ENCODE peak calls at places on chromosome 22, in nine cellular contexts. K is psoas muscle, A is coronary artery, G is RWPE1, X is glutamatergic neuron, J is nephron progenitor cell, L is fibroblast of lung, D is chondrocyte, E is BJ. V is an unnamed sample.

GRCh38 chr22:48710410-48710809 is 1117.3 kb downstream of the BRD1 start:
- DNase-seq in A (no peak), J (no peak), G (no peak), D (peak), L (no peak), E (no peak), X (no peak), K (no peak), V (no peak)

GRCh38 chr22:26057731-26058130 is 111.5 kb upstream of the SEZ6L start:
- DNase-seq in J (no peak), K (no peak), E (no peak), L (no peak), X (no peak), D (no peak), A (no peak), G (no peak), V (no peak)

GRCh38 chr22:46070215-46070721 is 80.1 kb upstream of the PPARA start:
- DNase-seq in L (no peak), J (peak), X (no peak), A (no peak), E (no peak), G (no peak), K (peak), D (peak), V (no peak)

GRCh38 chr22:45718391-45718790 is 46.8 kb downstream of the ATXN10 start:
- DNase-seq in G (no peak), J (no peak), D (no peak), X (no peak), K (no peak), L (peak), A (no peak), E (no peak), V (no peak)

GRCh38 chr22:26610983-26611382 is 6.8 kb downstream of the CRYBB1 start:
- DNase-seq in X (no peak), G (no peak), A (no peak), K (no peak), D (no peak), J (no peak), L (peak), E (no peak), V (no peak)

GRCh38 chr22:26168199-26168915 is 905 bp upstream of the SEZ6L start:
- DNase-seq in A (no peak), L (no peak), E (no peak), X (peak), D (no peak), J (peak), G (no peak), K (no peak), V (no peak)

GRCh38 chr22:36606114-36606513 is 77.1 kb upstream of the EIF3D start:
- DNase-seq in J (no peak), X (no peak), D (no peak), A (no peak), E (no peak), L (no peak), G (no peak), K (no peak), V (no peak)

GRCh38 chr22:27952091-27952490 is 33.0 kb upstream of the PITPNB start:
- DNase-seq in D (no peak), X (no peak), L (peak), A (no peak), E (no peak), K (no peak), G (no peak), J (no peak), V (no peak)

DNA sequence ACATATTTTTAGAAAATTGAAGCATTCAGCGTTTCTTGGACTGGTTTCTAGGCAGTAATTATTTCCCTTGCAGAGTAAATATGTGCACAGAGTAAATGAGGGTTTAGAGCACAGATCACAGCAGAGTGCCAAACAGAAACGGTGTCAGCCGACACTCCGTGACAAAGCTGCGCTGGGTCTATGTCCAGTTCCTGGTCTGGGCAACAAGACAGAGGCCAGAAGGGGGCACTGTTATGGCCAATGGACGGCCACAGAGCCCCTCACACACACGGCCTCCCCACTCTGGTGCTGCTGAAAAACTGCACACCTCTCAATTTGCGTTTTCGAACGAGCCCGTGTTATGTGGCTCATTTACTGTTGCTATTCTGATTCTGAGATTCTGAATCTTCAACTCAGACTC is 180.7 kb downstream of the MPPED1 start:
- DNase-seq in J (peak), G (no peak), L (no peak), E (no peak), K (no peak), X (peak), A (no peak), D (no peak), V (peak)
- TF ChIP-seq CTCF in J (no peak), G (no peak), L (peak), E (peak), K (no peak), X (peak), A (no peak), D (no peak), V (no peak)

GRCh38 chr22:49779226-49779625 is 48.4 kb downstream of the BRD1 start:
- DNase-seq in K (peak), J (no peak), G (no peak), X (no peak), A (no peak), L (no peak), E (no peak), D (peak), V (no peak)
- TF ChIP-seq CTCF in K (no peak), J (no peak), G (no peak), X (no peak), A (no peak), L (no peak), E (no peak), D (no peak), V (no peak)

GRCh38 chr22:47201186-47201995 is 438.9 kb downstream of the TBC1D22A start:
- DNase-seq in K (peak), G (no peak), X (no peak), E (no peak), A (peak), L (no peak), D (no peak), J (no peak), V (no peak)

GRCh38 chr22:47199261-47199948 is 437.0 kb downstream of the TBC1D22A start:
- DNase-seq in E (no peak), G (no peak), K (peak), J (no peak), A (peak), L (no peak), D (no peak), X (no peak), V (no peak)

GRCh38 chr22:47198801-47199251 is 436.4 kb downstream of the TBC1D22A start:
- DNase-seq in K (no peak), D (no peak), E (no peak), A (peak), X (no peak), J (no peak), G (no peak), L (no peak), V (no peak)

GRCh38 chr22:47200273-47201051 is 438.0 kb downstream of the TBC1D22A start:
- DNase-seq in D (no peak), J (no peak), E (no peak), A (peak), L (no peak), K (peak), X (no peak), G (no peak), V (no peak)

DNA sequence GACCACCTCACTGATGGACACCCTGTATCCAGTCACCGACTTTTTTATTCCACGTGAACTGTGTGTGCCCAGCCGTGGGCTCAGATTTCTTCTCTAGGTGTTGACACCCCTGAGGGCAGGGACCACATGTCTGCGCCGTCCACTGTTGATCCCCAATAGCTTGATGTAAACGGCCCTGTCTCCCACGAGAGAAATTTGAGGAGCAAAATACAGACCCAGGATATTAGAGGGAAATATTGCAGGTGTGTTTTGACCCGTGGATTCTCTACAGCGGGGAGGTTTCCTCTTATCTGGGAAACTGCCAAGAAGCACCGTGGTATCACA is 437.5 kb downstream of the TBC1D22A start:
- DNase-seq in E (no peak), J (no peak), A (no peak), L (no peak), G (no peak), K (no peak), D (no peak), X (no peak), V (no peak)
- TF ChIP-seq CTCF in E (no peak), J (no peak), A (no peak), L (no peak), G (no peak), K (no peak), D (no peak), X (no peak), V (no peak)

GRCh38 chr22:39206491-39206890 is 38.3 kb downstream of the PDGFB start:
- DNase-seq in G (no peak), X (no peak), A (peak), J (no peak), E (no peak), K (no peak), D (peak), L (no peak), V (no peak)

GRCh38 chr22:39207141-39208012 is 37.4 kb downstream of the PDGFB start:
- DNase-seq in K (no peak), G (peak), D (peak), J (no peak), L (peak), X (no peak), A (peak), E (no peak), V (no peak)

GRCh38 chr22:39212721-39213376 is 31.9 kb downstream of the PDGFB start:
- DNase-seq in X (no peak), L (peak), A (peak), J (no peak), D (peak), E (no peak), G (peak), K (no peak), V (no peak)

GRCh38 chr22:39208013-39208680 is 36.6 kb downstream of the PDGFB start:
- DNase-seq in G (no peak), X (no peak), E (no peak), K (no peak), J (no peak), D (peak), A (peak), L (no peak), V (no peak)

GRCh38 chr22:39209756-39210155 is 35.0 kb downstream of the PDGFB start:
- DNase-seq in G (no peak), K (no peak), E (no peak), X (no peak), J (no peak), D (peak), L (no peak), A (peak), V (no peak)
- TF ChIP-seq CTCF in G (no peak), K (no peak), E (no peak), X (no peak), J (no peak), D (no peak), L (no peak), A (no peak), V (no peak)

GRCh38 chr22:19723990-19724827 is 870 bp downstream of the GP1BB start:
- DNase-seq in X (peak), E (no peak), J (peak), D (no peak), L (peak), K (no peak), A (no peak), G (no peak), V (peak)
- TF ChIP-seq CTCF in X (peak), E (no peak), J (no peak), D (no peak), L (no peak), K (no peak), A (no peak), G (peak), V (peak)

DNA sequence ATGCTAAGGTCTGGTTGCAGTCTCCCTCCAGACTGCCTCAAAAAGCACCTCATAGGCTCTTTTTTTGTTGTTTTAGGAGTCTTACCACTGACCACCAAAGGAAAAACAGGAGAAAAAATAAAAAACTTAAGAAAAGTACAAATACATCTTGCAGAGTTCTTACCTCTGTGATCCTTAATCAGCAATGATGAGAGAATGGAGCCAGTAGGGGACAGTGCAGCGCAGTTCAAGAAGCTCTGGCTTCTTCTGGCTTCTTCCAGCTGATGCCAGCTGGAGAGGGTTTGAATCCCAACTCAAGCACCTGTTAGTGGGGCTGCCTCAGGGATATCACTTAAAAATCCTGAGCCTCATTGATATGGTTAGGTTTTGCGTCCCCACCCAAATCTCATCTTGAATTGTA is 223.3 kb upstream of the ISX start:
- DNase-seq in E (no peak), J (no peak), X (no peak), G (no peak), L (no peak), D (no peak), A (no peak), K (no peak), V (no peak)
- TF ChIP-seq CTCF in E (peak), J (no peak), X (no peak), G (no peak), L (no peak), D (peak), A (no peak), K (no peak), V (no peak)

GRCh38 chr22:17097701-17098100 is 12.9 kb downstream of the IL17RA start:
- DNase-seq in J (no peak), G (no peak), A (peak), E (no peak), X (no peak), L (no peak), K (no peak), D (no peak), V (no peak)
- TF ChIP-seq CTCF in J (no peak), G (no peak), A (no peak), E (no peak), X (no peak), L (no peak), K (no peak), D (no peak), V (no peak)

DNA sequence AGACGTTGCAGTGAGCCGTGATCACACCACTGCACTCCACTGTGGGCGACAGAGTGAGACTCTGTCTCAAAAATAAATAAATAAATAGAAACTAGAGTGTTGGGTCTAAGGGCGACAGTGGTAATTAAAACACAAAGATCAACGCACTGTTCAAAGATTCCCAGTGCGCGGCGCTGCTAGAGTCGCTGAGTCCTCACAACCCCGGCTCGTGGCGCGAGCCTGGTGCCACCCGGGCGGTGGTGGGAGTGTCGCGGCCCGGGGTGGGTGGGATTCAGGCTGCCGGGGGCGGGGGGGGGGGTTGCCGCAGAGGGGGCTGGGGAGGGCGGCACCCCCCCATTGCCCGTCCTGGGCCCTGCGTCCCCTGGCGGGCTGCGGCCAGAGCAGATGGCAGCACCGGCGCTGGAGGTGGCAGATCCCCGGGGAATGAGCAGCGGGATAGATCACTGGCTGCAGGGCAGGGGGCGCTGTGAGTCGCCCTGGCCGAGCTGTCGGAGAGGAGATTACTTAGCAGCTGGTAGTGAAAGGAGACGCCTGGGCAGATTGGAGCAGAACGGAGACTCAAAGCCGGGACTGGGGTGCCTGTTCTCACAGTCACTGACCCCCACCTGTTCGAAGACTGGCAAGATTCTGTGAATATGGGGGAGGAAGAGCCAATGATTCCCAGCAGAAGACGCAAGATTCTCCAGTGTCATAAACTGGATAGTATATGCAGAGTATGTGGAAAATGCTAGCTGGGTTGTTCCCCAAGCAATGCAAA is 30.2 kb upstream of the APOBEC3A start:
- DNase-seq in E (no peak), J (peak), X (peak), K (peak), L (peak), A (no peak), G (no peak), D (no peak), V (peak)
- TF ChIP-seq CTCF in E (peak), J (peak), X (peak), K (peak), L (peak), A (no peak), G (no peak), D (peak), V (peak)